ENCODE peak calls at places on chromosome 9, in eight cellular contexts. V is LNCaP clone FGC, C is mucosa of gallbladder, F is COR-L47, W is GM20000, K is hepatocyte, T is NCI-H1694 treated with DMSO at 0.1 percent for 48 hours, X is HFFc6. J is an unnamed sample.

GRCh38 chr9:5574097-5574496 is 54.8 kb upstream of the RIC1 start:
- DNase-seq in F (no peak), W (no peak), C (no peak), T (no peak), K (no peak), V (no peak), X (no peak), J (no peak)

GRCh38 chr9:80061940-80062339 is 490.2 kb downstream of the TLE4 start:
- DNase-seq in F (no peak), C (peak; percentile 16), V (no peak), K (peak; percentile 14), W (no peak), T (no peak), X (peak; percentile 97), J (peak; percentile 88)

GRCh38 chr9:122816163-122816867 is 12.1 kb downstream of the PDCL start:
- DNase-seq in F (no peak), K (no peak), X (no peak), C (no peak), W (no peak), T (no peak), V (no peak), J (no peak)

GRCh38 chr9:122168356-122168755 is 8.6 kb downstream of the MORN5 start:
- DNase-seq in X (no peak), C (no peak), F (no peak), W (no peak), T (no peak), V (no peak), K (no peak), J (peak; percentile 11)

GRCh38 chr9:34382054-34382453 is 5.4 kb upstream of the MYORG start:
- DNase-seq in W (no peak), C (peak; percentile 8), T (no peak), V (no peak), K (no peak), X (no peak), F (no peak), J (no peak)

GRCh38 chr9:107606149-107606790 is 116.7 kb upstream of the KLF4 start:
- DNase-seq in C (no peak), F (no peak), K (no peak), W (no peak), T (no peak), X (no peak), V (no peak), J (no peak)

GRCh38 chr9:94918038-94918753 is 191.7 kb downstream of the AOPEP start:
- DNase-seq in X (no peak), V (no peak), W (peak; percentile 63), K (no peak), T (no peak), F (no peak), C (no peak), J (no peak)

GRCh38 chr9:133683494-133684460 is 47.6 kb downstream of the DBH start:
- DNase-seq in X (no peak), C (no peak), K (no peak), T (peak; percentile 64), V (no peak), F (no peak), W (peak; percentile 64), J (no peak)

GRCh38 chr9:84731696-84732095 is 62.2 kb downstream of the NTRK2 start:
- DNase-seq in C (no peak), K (no peak), X (no peak), W (no peak), T (no peak), F (no peak), V (no peak), J (no peak)

GRCh38 chr9:119026120-119026519 is 343.1 kb downstream of the BRINP1 start:
- DNase-seq in T (peak; percentile 94), W (no peak), C (peak; percentile 19), X (no peak), K (no peak), F (no peak), V (no peak), J (peak; percentile 61)

GRCh38 chr9:5515261-5515650 is 4.9 kb downstream of the PDCD1LG2 start:
- DNase-seq in T (no peak), C (no peak), V (no peak), W (no peak), X (no peak), F (no peak), K (no peak), J (no peak)

GRCh38 chr9:34016149-34016548 is 32.5 kb downstream of the UBAP2 start:
- DNase-seq in X (no peak), C (no peak), K (no peak), T (no peak), W (no peak), F (no peak), V (no peak), J (no peak)

GRCh38 chr9:126326228-126327015 is at the start of gene MVB12B:
- DNase-seq in T (no peak), C (no peak), X (no peak), F (peak; percentile 27), W (peak; percentile 85), K (peak; percentile 73), V (no peak), J (no peak)

GRCh38 chr9:104779334-104779733 is 15.4 kb downstream of the NIPSNAP3B start:
- DNase-seq in F (no peak), K (no peak), T (no peak), V (no peak), C (no peak), W (no peak), X (no peak), J (no peak)

GRCh38 chr9:89603629-89604462 is 966 bp upstream of the GADD45G start:
- DNase-seq in W (peak; percentile 60), F (peak; percentile 92), C (peak; percentile 81), X (no peak), T (peak; percentile 72), V (no peak), K (peak; percentile 93), J (no peak)

GRCh38 chr9:111961575-111961974 is 65.0 kb downstream of the UGCG start:
- DNase-seq in T (no peak), W (no peak), F (peak; percentile 86), V (peak; percentile 75), C (no peak), X (no peak), K (no peak), J (no peak)

GRCh38 chr9:113966394-113966793 is 90.3 kb downstream of the ZNF618 start:
- DNase-seq in X (no peak), T (no peak), V (no peak), W (no peak), C (peak; percentile 90), F (no peak), K (peak; percentile 77), J (no peak)